ENCODE peak calls at places on chromosomes 7 and 10, in eight cellular contexts. V, T, G, H, B, Y, Q and A are unnamed samples.

GRCh38 chr7:104137971-104138370 is 69.8 kb downstream of the ORC5 start:
- DNase-seq in V (no peak), Y (no peak), B (peak; percentile 34), Q (no peak), H (peak; percentile 83), G (no peak), T (no peak), A (no peak)

GRCh38 chr7:29146082-29146706 is at the start of gene CPVL:
- DNase-seq in Q (no peak), H (no peak), T (peak; percentile 78), B (peak; percentile 64), V (peak; percentile 87), G (no peak), Y (no peak), A (no peak)

GRCh38 chr10:87000491-87000890 is 19.6 kb upstream of the FAM25A start:
- DNase-seq in B (no peak), G (no peak), Q (no peak), V (no peak), H (peak; percentile 44), Y (no peak), T (no peak), A (no peak)

GRCh38 chr10:25694976-25695375 is 239.1 kb upstream of the MYO3A start:
- DNase-seq in V (no peak), G (no peak), H (no peak), Y (no peak), B (no peak), Q (no peak), T (no peak), A (no peak)

GRCh38 chr7:17696422-17696821 is 243.9 kb downstream of the SNX13 start:
- DNase-seq in H (peak; percentile 87), B (no peak), Q (no peak), G (no peak), V (peak; percentile 81), Y (no peak), T (peak; percentile 81), A (no peak)

GRCh38 chr10:128484041-128484440 is 357.8 kb upstream of the MKI67 start:
- DNase-seq in G (no peak), B (no peak), T (no peak), Q (no peak), Y (no peak), H (no peak), V (peak; percentile 20), A (no peak)

GRCh38 chr10:117621795-117622420 is 79.4 kb downstream of the EMX2 start:
- DNase-seq in G (no peak), Q (no peak), V (no peak), H (no peak), T (no peak), Y (no peak), B (no peak), A (no peak)

GRCh38 chr7:154881526-154881925 is 121.4 kb downstream of the PAXIP1 start:
- DNase-seq in H (no peak), Y (no peak), G (no peak), V (no peak), T (no peak), B (no peak), Q (no peak), A (no peak)

GRCh38 chr10:62327897-62328296 is 46.3 kb upstream of the ZNF365 start:
- DNase-seq in T (no peak), B (no peak), H (no peak), Y (no peak), V (no peak), Q (no peak), G (no peak), A (no peak)

GRCh38 chr7:75039709-75040108 is 33.9 kb downstream of the RCC1L start:
- DNase-seq in Y (no peak), H (no peak), B (no peak), G (no peak), V (no peak), Q (no peak), T (no peak), A (no peak)

GRCh38 chr10:72847681-72848080 is 45.9 kb upstream of the OIT3 start:
- DNase-seq in G (no peak), B (no peak), Q (no peak), V (no peak), Y (no peak), T (no peak), H (peak; percentile 28), A (no peak)

GRCh38 chr10:24791129-24791733 is 67.5 kb upstream of the ARHGAP21 start:
- DNase-seq in H (no peak), B (no peak), V (no peak), G (no peak), T (no peak), Q (no peak), Y (no peak), A (no peak)

GRCh38 chr7:157483971-157484410 is 147.2 kb downstream of the DNAJB6 start:
- DNase-seq in H (no peak), Q (no peak), B (no peak), V (peak; percentile 50), G (no peak), T (peak; percentile 51), Y (no peak), A (no peak)

GRCh38 chr10:44416021-44416758 is 31.3 kb upstream of the CXCL12 start:
- DNase-seq in B (no peak), T (no peak), Y (no peak), G (no peak), H (no peak), Q (no peak), V (peak; percentile 64), A (peak; percentile 41)
- H3K27ac ChIP-seq in B (no peak overlapping the region), T (peak overlapping the region; percentile 23), Y (no peak overlapping the region), G (no peak overlapping the region), H (no peak overlapping the region), Q (no peak overlapping the region), V (peak overlapping the region; percentile 33), A (peak overlapping the region; percentile 72)

GRCh38 chr10:132180736-132181135 is 6.0 kb upstream of the DPYSL4 start:
- DNase-seq in H (no peak), Q (no peak), G (no peak), V (no peak), T (no peak), Y (no peak), B (no peak), A (no peak)

GRCh38 chr10:132178885-132179545 is 7.7 kb upstream of the DPYSL4 start:
- DNase-seq in G (no peak), H (no peak), V (no peak), T (no peak), Y (no peak), Q (no peak), B (no peak), A (no peak)

GRCh38 chr10:132178046-132178445 is 8.7 kb upstream of the DPYSL4 start:
- DNase-seq in Y (no peak), Q (no peak), V (no peak), B (no peak), G (no peak), H (no peak), T (no peak), A (no peak)

GRCh38 chr10:132181691-132182425 is 4.9 kb upstream of the DPYSL4 start:
- DNase-seq in T (no peak), V (no peak), B (no peak), Y (no peak), Q (no peak), H (no peak), G (no peak), A (no peak)

DNA sequence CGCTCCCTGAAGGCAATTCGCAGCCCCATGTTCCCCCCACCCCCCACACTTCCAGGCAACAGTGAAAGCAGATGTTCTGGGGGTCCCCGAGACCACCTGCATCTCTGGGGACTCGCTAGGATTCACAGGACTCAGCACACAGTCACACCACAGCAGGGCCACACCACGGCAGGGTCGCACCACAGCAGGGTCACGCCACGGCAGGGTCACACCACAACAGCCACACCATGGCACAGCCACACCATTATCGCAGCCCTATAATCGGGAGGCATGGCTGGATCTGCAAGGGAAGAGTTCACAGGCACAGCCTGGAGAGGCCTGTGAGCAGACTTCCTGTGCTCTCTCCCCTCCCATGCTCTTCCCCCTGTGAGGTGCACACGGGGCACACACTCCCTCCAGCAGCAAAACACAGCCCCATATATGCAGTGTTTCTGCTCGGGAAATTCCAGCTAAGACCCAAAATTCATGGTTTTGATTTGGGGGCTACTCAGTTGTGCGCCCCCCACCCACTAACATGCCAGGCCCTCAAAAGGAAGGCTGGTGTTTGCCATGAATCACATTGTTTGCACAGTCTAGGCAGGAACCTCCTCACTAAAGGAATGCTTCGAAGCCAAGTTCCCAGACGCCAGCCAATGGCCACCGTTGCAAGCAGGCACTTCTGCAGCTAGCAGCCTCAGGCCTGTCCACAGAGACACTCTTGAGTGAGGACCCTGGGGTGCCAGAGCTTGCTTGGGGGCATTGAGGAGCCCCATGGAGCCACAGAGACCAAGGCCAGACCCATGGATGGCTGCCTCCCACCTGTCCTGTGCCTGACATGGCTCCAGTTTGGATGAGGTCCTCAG is 7.0 kb upstream of the DPYSL4 start:
- DNase-seq in G (no peak), Y (no peak), B (no peak), Q (no peak), H (no peak), V (no peak), T (peak; percentile 47), A (no peak)
- H3K27ac ChIP-seq in G (no peak overlapping the region), Y (no peak overlapping the region), B (no peak overlapping the region), Q (no peak overlapping the region), H (no peak overlapping the region), V (no peak overlapping the region), T (no peak overlapping the region), A (no peak overlapping the region)

DNA sequence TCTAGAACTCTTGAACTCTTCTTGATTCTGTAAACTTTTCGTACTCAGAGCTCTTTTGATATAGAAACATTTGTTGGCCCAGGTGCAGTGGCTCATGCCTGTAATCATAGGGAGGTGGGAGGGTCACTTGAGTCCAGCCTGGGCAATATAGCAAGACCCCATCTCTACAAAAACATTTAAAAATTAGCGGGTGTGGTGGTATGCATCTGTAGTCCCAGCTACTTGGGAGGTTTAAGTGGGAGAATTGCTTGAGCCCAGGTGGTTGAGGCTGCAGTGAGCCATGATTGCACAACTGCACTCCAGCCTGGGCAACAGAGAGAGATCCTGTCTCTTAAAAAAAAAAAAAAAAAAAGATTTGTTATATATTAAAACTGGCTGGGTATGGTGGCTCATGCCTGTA is 121.6 kb downstream of the BAMBI start:
- DNase-seq in H (no peak), Y (no peak), T (no peak), G (no peak), V (no peak), Q (no peak), B (no peak), A (no peak)
- H3K27ac ChIP-seq in H (no peak overlapping the region), Y (no peak overlapping the region), T (peak overlapping the region; percentile 42), G (no peak overlapping the region), V (no peak overlapping the region), Q (no peak overlapping the region), B (no peak overlapping the region), A (no peak overlapping the region)

GRCh38 chr10:79241990-79242619 is 105.2 kb upstream of the PPIF start:
- DNase-seq in Q (peak; percentile 51), B (peak; percentile 69), G (peak; percentile 25), T (peak; percentile 88), V (peak; percentile 88), Y (no peak), H (peak; percentile 67), A (no peak)

GRCh38 chr10:79242620-79243152 is 104.6 kb upstream of the PPIF start:
- DNase-seq in G (peak; percentile 43), V (peak; percentile 92), H (peak; percentile 87), Q (no peak), T (peak; percentile 88), Y (peak; percentile 13), B (peak; percentile 88), A (no peak)

GRCh38 chr10:79244841-79245504 is 102.3 kb upstream of the PPIF start:
- DNase-seq in G (peak; percentile 38), B (no peak), V (no peak), Q (no peak), H (no peak), Y (no peak), T (no peak), A (no peak)

GRCh38 chr10:79244068-79244442 is 103.2 kb upstream of the PPIF start:
- DNase-seq in H (no peak), B (no peak), G (no peak), T (no peak), Q (no peak), Y (no peak), V (no peak), A (no peak)

GRCh38 chr10:79243211-79244067 is 103.8 kb upstream of the PPIF start:
- DNase-seq in Y (no peak), V (peak; percentile 87), H (no peak), Q (no peak), T (peak; percentile 82), G (peak; percentile 55), B (peak; percentile 91), A (no peak)
- H3K27ac ChIP-seq in Y (peak overlapping the region; percentile 3), V (peak overlapping the region; percentile 95), H (no peak overlapping the region), Q (no peak overlapping the region), T (peak overlapping the region; percentile 97), G (peak overlapping the region; percentile 49), B (no peak overlapping the region), A (peak overlapping the region; percentile 97)